ENCODE peak calls at places on chromosomes 1 and 21, in eight cellular contexts. Y, P, H, S, R, V, M and U are unnamed samples.

GRCh38 chr1:25048728-25049127 is 118.7 kb upstream of the RUNX3 start:
- DNase-seq in Y (no peak), P (no peak), H (no peak), S (no peak), R (no peak), V (no peak), M (no peak), U (no peak)

GRCh38 chr1:172279951-172280350 is 140.5 kb upstream of the C1orf105 start:
- DNase-seq in Y (peak; percentile 50), P (no peak), H (no peak), S (no peak), R (no peak), V (no peak), M (no peak), U (no peak)

GRCh38 chr1:116666747-116667576 is 571 bp downstream of the IGSF3 start:
- DNase-seq in Y (peak; percentile 27), P (peak; percentile 62), H (peak; percentile 10), S (peak; percentile 30), R (no peak), V (peak; percentile 48), M (no peak), U (peak; percentile 24)

GRCh38 chr1:222815367-222815765 is 527 bp downstream of the DISP1 start:
- DNase-seq in Y (peak; percentile 83), P (no peak), H (peak; percentile 74), S (peak; percentile 71), R (no peak), V (peak; percentile 69), M (no peak), U (no peak)

GRCh38 chr1:161244888-161245287 is 6.9 kb upstream of the NR1I3 start:
- DNase-seq in Y (no peak), P (no peak), H (no peak), S (no peak), R (no peak), V (no peak), M (no peak), U (no peak)

GRCh38 chr1:78291443-78291842 is 199.3 kb upstream of the PTGFR start:
- DNase-seq in Y (peak; percentile 34), P (no peak), H (no peak), S (no peak), R (no peak), V (no peak), M (no peak), U (no peak)

GRCh38 chr1:22619252-22619651 is 17.2 kb upstream of the C1QA start:
- DNase-seq in Y (no peak), P (no peak), H (no peak), S (no peak), R (no peak), V (no peak), M (no peak), U (no peak)

GRCh38 chr21:45456014-45456835 is 51.3 kb downstream of the COL18A1 start:
- DNase-seq in Y (no peak), P (no peak), H (no peak), S (no peak), R (no peak), V (no peak), M (no peak), U (no peak)

GRCh38 chr21:37563641-37564340 is 197.2 kb downstream of the DYRK1A start:
- DNase-seq in Y (peak; percentile 98), P (peak; percentile 95), H (peak; percentile 96), S (no peak), R (peak; percentile 88), V (peak; percentile 97), M (peak; percentile 100), U (peak; percentile 44)

DNA sequence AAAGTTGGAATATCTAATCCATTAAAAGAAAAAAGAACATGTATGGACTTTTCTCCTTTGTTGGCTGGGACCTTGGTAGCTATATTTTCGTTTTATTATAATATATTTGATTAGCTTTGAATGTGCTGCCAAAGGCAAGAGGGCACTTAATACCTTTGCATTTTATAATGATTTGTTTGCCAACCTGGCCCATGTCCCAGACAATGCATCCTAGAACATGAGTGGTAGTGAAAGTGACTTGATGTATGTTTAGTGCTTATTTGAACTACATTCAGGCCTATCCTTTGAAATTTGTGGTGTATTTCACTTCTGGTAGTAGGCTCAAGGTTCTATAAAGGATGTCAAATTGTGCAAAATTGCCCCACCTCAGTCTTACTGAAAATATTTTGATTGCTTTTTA is 25.9 kb downstream of the CACHD1 start:
- DNase-seq in Y (no peak), P (no peak), H (peak; percentile 49), S (no peak), R (no peak), V (no peak), M (no peak), U (no peak)
- TF ChIP-seq EZH2phosphoT487 in Y (no peak), P (no peak), H (no peak), S (no peak), R (no peak), V (no peak), M (no peak), U (no peak)

DNA sequence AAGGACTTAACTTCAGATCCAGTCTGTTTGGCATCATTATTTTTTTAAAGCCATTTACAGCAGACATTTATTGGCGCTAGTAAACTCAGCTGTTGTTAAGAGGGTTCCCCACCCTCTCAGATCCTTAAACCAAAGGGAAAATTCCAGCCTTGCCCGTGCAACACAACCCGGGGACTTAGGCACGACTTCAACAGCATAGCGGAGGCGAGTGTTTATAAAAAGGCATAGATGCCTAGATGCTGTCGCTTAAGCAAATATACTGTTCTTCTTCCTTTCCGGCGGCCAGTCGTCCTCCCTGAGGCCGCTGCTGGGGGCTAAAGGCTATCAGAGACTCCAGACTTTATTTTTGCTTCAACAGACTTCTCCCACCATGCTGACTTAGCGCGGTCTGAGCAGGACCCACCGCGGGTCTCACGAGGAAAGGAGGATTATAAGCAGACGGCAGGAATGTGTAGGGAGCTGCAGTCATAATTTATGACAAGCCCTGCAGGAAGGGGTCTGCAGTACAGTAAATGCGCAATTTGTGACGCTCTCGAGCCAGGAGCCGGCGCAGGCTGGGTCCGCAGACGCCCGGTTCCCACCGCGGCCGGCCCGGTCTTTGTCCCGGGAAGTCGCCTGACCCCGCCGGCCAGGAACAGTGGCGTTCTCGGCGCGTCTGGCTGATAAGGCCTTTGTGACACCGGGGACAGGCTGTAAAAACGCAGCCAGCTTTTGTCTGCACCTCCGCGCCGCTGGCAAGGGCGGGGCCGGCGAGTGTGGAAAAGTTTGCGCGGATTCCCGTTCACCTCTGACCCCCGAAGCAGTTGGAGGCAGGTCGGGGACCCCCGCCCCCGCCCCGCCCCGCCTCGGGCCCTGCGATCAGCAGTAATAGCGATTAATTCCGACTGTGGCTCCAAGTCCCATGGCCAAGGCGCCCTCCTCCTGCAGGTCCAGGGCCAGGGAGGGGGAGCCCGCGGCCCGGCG is 61.2 kb upstream of the ARHGEF16 start:
- DNase-seq in Y (peak; percentile 27), P (peak; percentile 78), H (no peak), S (peak; percentile 64), R (no peak), V (peak; percentile 63), M (no peak), U (peak; percentile 87)
- H3K4me3 ChIP-seq in Y (peak overlapping the region; percentile 18), P (peak overlapping the region; percentile 68), H (no peak overlapping the region), S (no peak overlapping the region), R (no peak overlapping the region), V (no peak overlapping the region), M (no peak overlapping the region), U (peak overlapping the region; percentile 38)

GRCh38 chr1:10511494-10511885 is 36.7 kb downstream of the PEX14 start:
- DNase-seq in Y (no peak), P (no peak), H (no peak), S (no peak), R (no peak), V (no peak), M (no peak), U (no peak)
- TF ChIP-seq EZH2phosphoT487 in Y (no peak), P (no peak), H (no peak), S (no peak), R (no peak), V (no peak), M (no peak), U (no peak)

GRCh38 chr1:15412488-15412800 is 2.8 kb downstream of the EFHD2 start:
- DNase-seq in Y (no peak), P (no peak), H (no peak), S (no peak), R (no peak), V (no peak), M (no peak), U (no peak)
- H3K4me3 ChIP-seq in Y (no peak overlapping the region), P (no peak overlapping the region), H (peak overlapping the region; percentile 100), S (no peak overlapping the region), R (no peak overlapping the region), V (no peak overlapping the region), M (no peak overlapping the region), U (no peak overlapping the region)

GRCh38 chr1:205452906-205453305 is 2.9 kb downstream of the BLACAT1 start:
- DNase-seq in Y (no peak), P (no peak), H (no peak), S (no peak), R (no peak), V (no peak), M (no peak), U (no peak)
- TF ChIP-seq EZH2phosphoT487 in Y (no peak), P (no peak), H (no peak), S (no peak), R (no peak), V (no peak), M (no peak), U (no peak)

DNA sequence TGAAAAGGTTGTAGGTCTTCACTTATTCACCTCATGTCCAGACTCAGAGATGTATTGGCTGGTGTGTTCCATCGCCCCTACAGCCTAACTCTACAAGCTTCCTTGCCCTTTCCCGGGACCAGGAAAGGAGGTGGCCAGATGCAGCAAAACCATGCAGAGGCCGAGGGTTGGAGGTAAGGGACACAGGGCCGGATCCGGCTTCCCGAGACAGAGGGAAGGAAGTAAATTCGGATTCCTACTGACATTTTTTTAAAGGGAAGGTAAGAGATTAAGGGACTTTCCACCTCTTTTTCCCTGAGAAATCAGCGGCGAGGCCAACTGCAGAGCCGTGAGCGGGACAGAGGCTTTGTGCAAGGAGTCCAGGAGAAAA is 12.7 kb downstream of the EPHA10 start:
- DNase-seq in Y (no peak), P (no peak), H (no peak), S (no peak), R (no peak), V (peak; percentile 15), M (no peak), U (no peak)
- H3K4me3 ChIP-seq in Y (no peak overlapping the region), P (peak overlapping the region; percentile 61), H (peak overlapping the region; percentile 59), S (no peak overlapping the region), R (no peak overlapping the region), V (no peak overlapping the region), M (peak overlapping the region; percentile 61), U (peak overlapping the region; percentile 43)